ENCODE peak calls at places on chromosomes 11 and 22, in four cellular contexts. J, C, V and R are unnamed samples.
A peak's percentile ranks its signal among the peaks of the same experiment; 100 is the strongest.

GRCh38 chr11:74620537-74620936 is 28.2 kb downstream of the POLD3 start:
- DNase-seq in C (no peak), J (no peak), V (no peak), R (no peak)

GRCh38 chr11:101759771-101760450 is 154.9 kb upstream of the CEP126 start:
- DNase-seq in V (no peak), J (no peak), C (no peak), R (no peak)

GRCh38 chr11:109728056-109728455 is 306.1 kb downstream of the C11orf87 start:
- DNase-seq in C (no peak), V (no peak), J (no peak), R (peak; percentile 49)

GRCh38 chr11:11071483-11071882 is 213.6 kb upstream of the ZBED5 start:
- DNase-seq in J (no peak), V (no peak), C (no peak), R (no peak)

GRCh38 chr11:81224396-81224795 is 1509.3 kb downstream of the FAM181B start:
- DNase-seq in C (no peak), J (no peak), V (no peak), R (no peak)

GRCh38 chr22:23831781-23832180 is 7.0 kb downstream of the DERL3 start:
- DNase-seq in J (no peak), C (no peak), V (no peak), R (no peak)

GRCh38 chr11:113952588-113952987 is 22.3 kb upstream of the HTR3A start:
- DNase-seq in J (no peak), V (no peak), C (no peak), R (no peak)

GRCh38 chr11:119169272-119169719 is 771 bp downstream of the NLRX1 start:
- DNase-seq in J (peak; percentile 88), V (peak; percentile 33), C (peak; percentile 98), R (no peak)

GRCh38 chr22:27074016-27074415 is 416.6 kb downstream of the MIAT start:
- DNase-seq in J (no peak), V (no peak), C (no peak), R (no peak)

GRCh38 chr11:66317322-66317765 is 500 bp upstream of the CD248 start:
- DNase-seq in V (no peak), J (no peak), C (peak; percentile 48), R (peak; percentile 77)

DNA sequence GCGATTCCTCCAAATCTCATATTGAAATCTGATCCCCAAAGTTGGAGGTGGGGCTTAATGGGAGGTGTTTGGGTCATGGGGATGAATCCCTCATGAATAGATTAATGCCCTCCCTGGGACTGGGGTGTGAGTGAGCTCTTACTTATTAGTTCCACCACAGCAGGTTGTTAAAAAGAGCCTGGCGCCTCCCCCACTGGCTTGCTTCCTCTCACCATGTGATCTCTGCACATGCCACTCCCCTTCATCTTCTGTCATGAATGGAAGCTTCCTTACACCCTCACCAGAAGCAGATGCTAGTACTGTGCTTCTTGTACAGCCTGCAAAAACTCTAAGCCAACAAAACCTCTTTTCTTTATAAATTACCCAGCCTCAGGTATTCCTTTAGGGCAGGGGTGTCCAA is 8.8 kb downstream of the RRAS2 start:
- DNase-seq in V (no peak), C (peak; percentile 63), J (no peak), R (no peak)
- H3K4me2 ChIP-seq in V (no peak overlapping the region), C (no peak overlapping the region), J (peak overlapping the region; percentile 31), R (no peak overlapping the region)

GRCh38 chr11:19848219-19848618 is 135.6 kb downstream of the NAV2 start:
- DNase-seq in C (no peak), J (peak; percentile 39), V (peak; percentile 32), R (no peak)
- H3K18ac ChIP-seq in C (no peak overlapping the region), J (no peak overlapping the region), V (no peak overlapping the region), R (no peak overlapping the region)

GRCh38 chr22:37487129-37487528 is 945 bp upstream of the MFNG start:
- DNase-seq in C (no peak), V (no peak), J (no peak), R (no peak)

GRCh38 chr22:37485714-37486223 is 415 bp downstream of the MFNG start:
- DNase-seq in J (no peak), C (no peak), V (no peak), R (no peak)

GRCh38 chr22:37487559-37487958 is 1.4 kb upstream of the MFNG start:
- DNase-seq in J (no peak), V (no peak), C (no peak), R (no peak)

GRCh38 chr22:37485006-37485713 is 1.0 kb downstream of the MFNG start:
- DNase-seq in C (no peak), J (no peak), V (no peak), R (no peak)

DNA sequence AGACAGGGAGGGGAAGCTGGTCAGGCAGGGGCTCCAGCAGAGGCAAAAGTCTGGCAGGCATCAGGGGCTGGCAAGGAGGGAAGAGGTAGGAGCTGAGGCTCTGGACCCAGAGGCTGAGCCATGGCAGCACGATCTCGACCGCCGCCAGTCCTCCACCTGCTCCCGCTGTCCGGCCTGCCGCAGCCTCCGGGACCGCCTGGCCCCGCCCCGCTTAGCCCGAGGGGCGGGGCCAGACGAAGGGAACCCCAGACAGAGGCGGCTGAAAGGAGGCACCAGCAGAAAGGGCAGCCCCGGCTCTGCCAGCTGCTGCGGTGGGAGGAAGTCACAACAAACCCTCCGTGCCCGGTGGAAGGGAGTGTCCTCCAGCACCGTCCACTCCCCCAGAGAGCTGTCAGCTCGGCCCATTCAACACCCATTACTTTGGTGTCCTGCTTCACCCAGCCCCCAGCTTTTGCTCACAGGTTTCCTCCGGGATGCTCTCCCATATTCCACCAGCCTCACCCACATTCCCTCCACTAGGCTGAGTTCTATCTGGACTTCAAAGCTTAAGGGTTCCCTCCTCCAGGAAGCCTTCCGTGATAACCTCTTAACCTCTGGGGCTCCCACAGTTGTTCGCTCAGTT is at the start of gene MFNG:
- DNase-seq in J (peak; percentile 81), C (peak; percentile 60), V (peak; percentile 62), R (peak; percentile 58)
- H3K4me2 ChIP-seq in J (peak within 1 kb of the TSS; percentile 51), C (peak within 1 kb of the TSS; percentile 44), V (peak within 1 kb of the TSS; percentile 40), R (peak within 1 kb of the TSS; percentile 42)

GRCh38 chr11:76453248-76453647 is 8.4 kb downstream of the EMSY start:
- DNase-seq in V (no peak), J (no peak), C (no peak), R (no peak)

GRCh38 chr11:76459299-76459698 is 14.5 kb downstream of the EMSY start:
- DNase-seq in V (no peak), J (no peak), C (peak; percentile 35), R (peak; percentile 15)

GRCh38 chr11:76455331-76455730 is 10.5 kb downstream of the EMSY start:
- DNase-seq in C (peak; percentile 99), V (peak; percentile 94), J (peak; percentile 83), R (no peak)

GRCh38 chr11:76456571-76456970 is 11.8 kb downstream of the EMSY start:
- DNase-seq in C (peak; percentile 53), V (no peak), J (no peak), R (no peak)

DNA sequence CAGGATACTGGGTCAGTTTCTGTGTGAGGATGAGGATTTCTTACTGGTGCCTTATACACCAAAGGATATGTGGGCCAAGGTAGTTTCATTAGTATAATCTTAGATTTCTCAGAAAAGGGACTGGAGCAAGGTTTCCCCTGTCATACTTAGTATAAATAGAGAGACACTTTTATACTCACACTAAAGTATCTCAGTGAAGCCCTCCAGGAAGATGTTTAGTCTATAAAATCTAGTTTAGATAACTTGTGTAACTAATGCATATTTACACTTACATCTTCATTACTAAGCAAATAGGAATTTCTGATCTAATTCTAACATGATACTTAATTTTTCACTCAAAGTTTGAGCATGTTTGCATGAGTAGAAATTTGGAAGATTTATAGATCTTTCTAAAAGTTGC is 11.1 kb downstream of the EMSY start:
- DNase-seq in J (no peak), C (no peak), V (no peak), R (peak; percentile 20)
- H3K18ac ChIP-seq in J (peak overlapping the region; percentile 56), C (peak overlapping the region; percentile 92), V (no peak overlapping the region), R (no peak overlapping the region)

GRCh38 chr22:28977050-28977449 is 84.6 kb downstream of the C22orf31 start:
- DNase-seq in J (no peak), C (peak; percentile 60), V (no peak), R (peak; percentile 22)
- H3K4me2 ChIP-seq in J (no peak overlapping the region), C (no peak overlapping the region), V (no peak overlapping the region), R (peak overlapping the region; percentile 67)

GRCh38 chr11:15073361-15074205 is at the start of gene CALCB:
- DNase-seq in V (peak; percentile 27), J (peak; percentile 81), C (peak; percentile 54), R (no peak)
- H3K18ac ChIP-seq in V (no peak within 1 kb of the TSS), J (no peak within 1 kb of the TSS), C (no peak within 1 kb of the TSS), R (no peak within 1 kb of the TSS)

GRCh38 chr11:31817621-31818493 is 6.7 kb upstream of the PAX6 start:
- DNase-seq in V (peak; percentile 38), C (peak; percentile 51), J (peak; percentile 78), R (no peak)
- H3K4me2 ChIP-seq in V (peak overlapping the region; percentile 98), C (peak overlapping the region; percentile 52), J (peak overlapping the region; percentile 69), R (peak overlapping the region; percentile 30)

DNA sequence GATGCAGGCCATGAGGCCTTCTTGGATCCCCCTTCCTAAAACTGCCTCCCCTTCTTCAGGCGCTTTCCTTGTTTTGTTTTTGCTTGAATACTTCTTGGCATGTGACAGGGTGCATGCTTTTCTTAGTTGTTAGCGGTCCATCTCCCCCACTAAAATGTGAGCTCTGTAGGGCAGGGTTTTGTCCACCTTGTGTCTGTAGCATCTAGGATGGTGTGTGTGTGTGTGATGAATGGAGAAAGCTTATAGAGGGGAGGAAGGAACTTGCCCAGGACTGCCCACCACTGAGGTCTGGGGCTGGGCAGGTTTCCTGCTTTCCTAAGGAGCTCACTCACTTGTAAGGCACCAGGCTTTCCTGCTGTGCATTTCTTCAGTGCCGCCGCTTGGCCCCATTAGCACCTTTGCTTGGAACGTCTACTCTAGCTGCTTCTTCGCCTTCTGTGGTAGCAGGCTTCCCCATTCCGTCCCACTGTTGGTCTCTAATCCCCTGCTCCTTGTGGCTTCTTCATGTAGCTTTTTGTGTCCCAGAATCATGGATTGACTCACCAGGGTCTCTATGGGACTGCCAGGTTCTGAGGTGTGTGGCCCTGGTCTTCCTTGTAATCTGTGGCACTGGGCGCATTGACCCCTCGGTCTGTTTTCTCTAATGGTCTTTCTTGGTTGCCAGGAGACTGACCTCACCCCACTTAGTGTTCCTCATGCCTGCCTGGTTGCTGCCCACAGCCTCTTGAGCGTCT is 3.3 kb downstream of the DGCR8 start:
- DNase-seq in J (no peak), V (no peak), C (peak; percentile 41), R (no peak)
- H3K18ac ChIP-seq in J (no peak overlapping the region), V (no peak overlapping the region), C (no peak overlapping the region), R (no peak overlapping the region)